ENCODE peak calls at places on chromosomes 2 and 18, in six cellular contexts. One of them, this sample, is unnamed.

GRCh38 chr2:223868005-223868404 is 30.6 kb upstream of the AP1S3 start:
- DNase-seq in HFFc6: no peak
- DNase-seq in fibroblast of pulmonary artery: no peak
- DNase-seq in breast epithelium: no peak
- DNase-seq in stomach: no peak
- DNase-seq in AG10803: no peak
- DNase-seq in this sample: no peak

GRCh38 chr18:13577091-13577697 is 149.2 kb downstream of the FAM210A start:
- DNase-seq in HFFc6: peak
- DNase-seq in fibroblast of pulmonary artery: peak
- DNase-seq in breast epithelium: no peak
- DNase-seq in stomach: no peak
- DNase-seq in AG10803: peak
- DNase-seq in this sample: no peak

GRCh38 chr2:150878347-150878746 is 383.3 kb downstream of the RBM43 start:
- DNase-seq in HFFc6: peak
- DNase-seq in fibroblast of pulmonary artery: peak
- DNase-seq in breast epithelium: no peak
- DNase-seq in stomach: no peak
- DNase-seq in AG10803: peak
- DNase-seq in this sample: no peak

GRCh38 chr2:235238537-235238936 is 255.3 kb upstream of the AGAP1 start:
- DNase-seq in HFFc6: no peak
- DNase-seq in fibroblast of pulmonary artery: peak
- DNase-seq in breast epithelium: no peak
- DNase-seq in stomach: peak
- DNase-seq in AG10803: peak
- DNase-seq in this sample: no peak

GRCh38 chr2:67970542-67970941 is 92.3 kb downstream of the C1D start:
- DNase-seq in HFFc6: no peak
- DNase-seq in fibroblast of pulmonary artery: no peak
- DNase-seq in breast epithelium: no peak
- DNase-seq in stomach: no peak
- DNase-seq in AG10803: no peak
- DNase-seq in this sample: no peak

GRCh38 chr2:95695613-95696012 is 103.8 kb downstream of the TRIM43 start:
- DNase-seq in HFFc6: no peak
- DNase-seq in fibroblast of pulmonary artery: peak
- DNase-seq in breast epithelium: no peak
- DNase-seq in stomach: no peak
- DNase-seq in AG10803: no peak
- DNase-seq in this sample: no peak

GRCh38 chr2:168439536-168439935 is 16.5 kb upstream of the CERS6 start:
- DNase-seq in HFFc6: no peak
- DNase-seq in fibroblast of pulmonary artery: peak
- DNase-seq in breast epithelium: no peak
- DNase-seq in stomach: no peak
- DNase-seq in AG10803: no peak
- DNase-seq in this sample: no peak

GRCh38 chr2:21004181-21004572 is 39.7 kb downstream of the APOB start:
- DNase-seq in HFFc6: no peak
- DNase-seq in fibroblast of pulmonary artery: no peak
- DNase-seq in breast epithelium: no peak
- DNase-seq in stomach: no peak
- DNase-seq in AG10803: no peak
- DNase-seq in this sample: no peak

GRCh38 chr2:7557376-7557775 is 640.2 kb downstream of the RNF144A start:
- DNase-seq in HFFc6: no peak
- DNase-seq in fibroblast of pulmonary artery: no peak
- DNase-seq in breast epithelium: no peak
- DNase-seq in stomach: no peak
- DNase-seq in AG10803: peak
- DNase-seq in this sample: no peak

GRCh38 chr2:24489942-24490673 is 946 bp upstream of the NCOA1 start:
- DNase-seq in HFFc6: no peak
- DNase-seq in fibroblast of pulmonary artery: peak
- DNase-seq in breast epithelium: no peak
- DNase-seq in stomach: no peak
- DNase-seq in AG10803: peak
- DNase-seq in this sample: no peak

GRCh38 chr2:85234879-85235278 is 92.9 kb downstream of the TGOLN2 start:
- DNase-seq in HFFc6: no peak
- DNase-seq in fibroblast of pulmonary artery: no peak
- DNase-seq in breast epithelium: no peak
- DNase-seq in stomach: no peak
- DNase-seq in AG10803: no peak
- DNase-seq in this sample: no peak

GRCh38 chr2:212537311-212538155 is 1.1 kb downstream of the ERBB4 start:
- DNase-seq in HFFc6: no peak
- DNase-seq in fibroblast of pulmonary artery: peak
- DNase-seq in breast epithelium: no peak
- DNase-seq in stomach: peak
- DNase-seq in AG10803: no peak
- DNase-seq in this sample: no peak

GRCh38 chr2:84454581-84454980 is 4.5 kb downstream of the SUCLG1 start:
- DNase-seq in HFFc6: no peak
- DNase-seq in fibroblast of pulmonary artery: no peak
- DNase-seq in breast epithelium: no peak
- DNase-seq in stomach: no peak
- DNase-seq in AG10803: no peak
- DNase-seq in this sample: no peak

GRCh38 chr2:240335061-240335460 is 100.4 kb upstream of the GPC1 start:
- DNase-seq in HFFc6: no peak
- DNase-seq in fibroblast of pulmonary artery: no peak
- DNase-seq in breast epithelium: no peak
- DNase-seq in stomach: no peak
- DNase-seq in AG10803: no peak
- DNase-seq in this sample: no peak

GRCh38 chr18:54187372-54187771 is 37.1 kb downstream of the MBD2 start:
- DNase-seq in HFFc6: no peak
- DNase-seq in fibroblast of pulmonary artery: no peak
- DNase-seq in breast epithelium: no peak
- DNase-seq in stomach: no peak
- DNase-seq in AG10803: no peak
- DNase-seq in this sample: no peak

GRCh38 chr2:123826729-123827271 is 198.3 kb upstream of the CNTNAP5 start:
- DNase-seq in HFFc6: no peak
- DNase-seq in fibroblast of pulmonary artery: no peak
- DNase-seq in breast epithelium: no peak
- DNase-seq in stomach: no peak
- DNase-seq in AG10803: no peak
- DNase-seq in this sample: no peak

GRCh38 chr2:129823044-129823443 is 156.4 kb upstream of the RAB6C start:
- DNase-seq in HFFc6: no peak
- DNase-seq in fibroblast of pulmonary artery: no peak
- DNase-seq in breast epithelium: no peak
- DNase-seq in stomach: no peak
- DNase-seq in AG10803: no peak
- DNase-seq in this sample: no peak

GRCh38 chr2:150020937-150021673 is 433.5 kb upstream of the MMADHC start:
- DNase-seq in HFFc6: no peak
- DNase-seq in fibroblast of pulmonary artery: no peak
- DNase-seq in breast epithelium: no peak
- DNase-seq in stomach: no peak
- DNase-seq in AG10803: no peak
- DNase-seq in this sample: no peak

GRCh38 chr2:105972226-105972625 is 221.9 kb downstream of the UXS1 start:
- DNase-seq in HFFc6: no peak
- DNase-seq in fibroblast of pulmonary artery: no peak
- DNase-seq in breast epithelium: no peak
- DNase-seq in stomach: no peak
- DNase-seq in AG10803: no peak
- DNase-seq in this sample: no peak

GRCh38 chr2:105974800-105975199 is 219.3 kb downstream of the UXS1 start:
- DNase-seq in HFFc6: no peak
- DNase-seq in fibroblast of pulmonary artery: no peak
- DNase-seq in breast epithelium: no peak
- DNase-seq in stomach: no peak
- DNase-seq in AG10803: no peak
- DNase-seq in this sample: no peak

GRCh38 chr2:105969552-105969951 is 224.5 kb downstream of the UXS1 start:
- DNase-seq in HFFc6: no peak
- DNase-seq in fibroblast of pulmonary artery: peak
- DNase-seq in breast epithelium: no peak
- DNase-seq in stomach: no peak
- DNase-seq in AG10803: no peak
- DNase-seq in this sample: no peak
- TF ChIP-seq CTCF in HFFc6: peak
- TF ChIP-seq CTCF in fibroblast of pulmonary artery: peak
- TF ChIP-seq CTCF in breast epithelium: no peak
- TF ChIP-seq CTCF in stomach: no peak
- TF ChIP-seq CTCF in AG10803: peak
- TF ChIP-seq CTCF in this sample: peak

GRCh38 chr2:230924470-230925341 is at the start of gene GPR55:
- DNase-seq in HFFc6: no peak
- DNase-seq in fibroblast of pulmonary artery: no peak
- DNase-seq in breast epithelium: no peak
- DNase-seq in stomach: peak
- DNase-seq in AG10803: no peak
- DNase-seq in this sample: no peak
- TF ChIP-seq CTCF in HFFc6: peak
- TF ChIP-seq CTCF in fibroblast of pulmonary artery: no peak
- TF ChIP-seq CTCF in breast epithelium: no peak
- TF ChIP-seq CTCF in stomach: peak
- TF ChIP-seq CTCF in AG10803: no peak
- TF ChIP-seq CTCF in this sample: peak

DNA sequence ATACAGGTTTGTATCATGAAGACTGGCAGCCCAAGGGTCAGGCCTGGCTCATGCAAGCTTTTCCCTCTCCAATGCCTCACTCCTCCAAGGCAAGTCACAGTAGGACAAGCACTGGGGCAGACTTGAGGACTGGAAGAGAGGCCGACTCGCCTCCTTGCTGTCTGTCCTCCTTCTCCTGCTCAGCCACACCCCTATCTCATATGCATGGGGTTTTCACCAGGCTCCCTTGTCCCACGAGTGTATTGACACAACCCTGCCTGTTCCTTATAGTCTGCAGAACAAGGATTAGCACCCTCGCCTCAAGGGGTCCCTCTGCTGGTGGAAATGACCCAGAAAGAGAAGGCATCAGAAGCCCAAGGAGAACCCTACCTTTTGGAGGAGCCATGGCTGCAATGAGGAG is 223.7 kb downstream of the SOX11 start:
- DNase-seq in HFFc6: no peak
- DNase-seq in fibroblast of pulmonary artery: no peak
- DNase-seq in breast epithelium: no peak
- DNase-seq in stomach: peak
- DNase-seq in AG10803: peak
- DNase-seq in this sample: no peak
- TF ChIP-seq CTCF in HFFc6: no peak
- TF ChIP-seq CTCF in fibroblast of pulmonary artery: no peak
- TF ChIP-seq CTCF in breast epithelium: peak
- TF ChIP-seq CTCF in stomach: peak
- TF ChIP-seq CTCF in AG10803: peak
- TF ChIP-seq CTCF in this sample: peak

GRCh38 chr2:66464930-66465637 is 30.2 kb downstream of the MEIS1 start:
- DNase-seq in HFFc6: no peak
- DNase-seq in fibroblast of pulmonary artery: no peak
- DNase-seq in breast epithelium: no peak
- DNase-seq in stomach: no peak
- DNase-seq in AG10803: no peak
- DNase-seq in this sample: no peak
- TF ChIP-seq CTCF in HFFc6: no peak
- TF ChIP-seq CTCF in fibroblast of pulmonary artery: no peak
- TF ChIP-seq CTCF in breast epithelium: no peak
- TF ChIP-seq CTCF in stomach: no peak
- TF ChIP-seq CTCF in AG10803: no peak
- TF ChIP-seq CTCF in this sample: no peak

GRCh38 chr2:218607436-218608115 is at the start of gene PLCD4:
- DNase-seq in HFFc6: peak
- DNase-seq in fibroblast of pulmonary artery: peak
- DNase-seq in breast epithelium: no peak
- DNase-seq in stomach: no peak
- DNase-seq in AG10803: peak
- DNase-seq in this sample: peak
- TF ChIP-seq CTCF in HFFc6: no peak
- TF ChIP-seq CTCF in fibroblast of pulmonary artery: peak
- TF ChIP-seq CTCF in breast epithelium: no peak
- TF ChIP-seq CTCF in stomach: no peak
- TF ChIP-seq CTCF in AG10803: peak
- TF ChIP-seq CTCF in this sample: no peak

GRCh38 chr18:31611511-31611910 is 19.8 kb downstream of the TTR start:
- DNase-seq in HFFc6: no peak
- DNase-seq in fibroblast of pulmonary artery: no peak
- DNase-seq in breast epithelium: no peak
- DNase-seq in stomach: no peak
- DNase-seq in AG10803: no peak
- DNase-seq in this sample: no peak

GRCh38 chr18:31614044-31614443 is 22.4 kb downstream of the TTR start:
- DNase-seq in HFFc6: no peak
- DNase-seq in fibroblast of pulmonary artery: no peak
- DNase-seq in breast epithelium: no peak
- DNase-seq in stomach: no peak
- DNase-seq in AG10803: no peak
- DNase-seq in this sample: no peak

GRCh38 chr18:31612124-31612523 is 20.4 kb downstream of the TTR start:
- DNase-seq in HFFc6: no peak
- DNase-seq in fibroblast of pulmonary artery: no peak
- DNase-seq in breast epithelium: no peak
- DNase-seq in stomach: no peak
- DNase-seq in AG10803: no peak
- DNase-seq in this sample: no peak

GRCh38 chr18:31609886-31610646 is 18.4 kb downstream of the TTR start:
- DNase-seq in HFFc6: no peak
- DNase-seq in fibroblast of pulmonary artery: no peak
- DNase-seq in breast epithelium: no peak
- DNase-seq in stomach: no peak
- DNase-seq in AG10803: no peak
- DNase-seq in this sample: no peak

DNA sequence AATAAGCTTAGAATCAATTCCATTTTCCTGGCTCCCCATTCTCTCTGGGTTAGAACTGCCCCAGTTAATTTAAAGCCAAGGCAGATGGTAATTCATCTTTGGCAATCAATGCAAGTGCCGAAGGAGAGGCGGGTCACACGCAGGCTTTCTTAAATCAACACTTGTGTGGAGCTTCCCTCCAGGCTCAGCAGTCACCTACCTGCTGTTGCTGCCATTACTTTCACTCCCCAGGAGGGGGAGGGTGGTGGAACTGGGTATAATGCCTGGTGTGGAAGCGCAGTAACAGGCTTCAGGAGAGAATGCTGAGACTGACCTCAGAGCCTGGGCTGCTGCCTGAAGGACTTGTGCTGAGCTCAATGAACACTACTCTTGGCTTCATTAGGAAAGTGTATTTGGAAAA is 19.2 kb downstream of the TTR start:
- DNase-seq in HFFc6: no peak
- DNase-seq in fibroblast of pulmonary artery: peak
- DNase-seq in breast epithelium: no peak
- DNase-seq in stomach: peak
- DNase-seq in AG10803: no peak
- DNase-seq in this sample: no peak
- TF ChIP-seq CTCF in HFFc6: no peak
- TF ChIP-seq CTCF in fibroblast of pulmonary artery: peak
- TF ChIP-seq CTCF in breast epithelium: no peak
- TF ChIP-seq CTCF in stomach: peak
- TF ChIP-seq CTCF in AG10803: no peak
- TF ChIP-seq CTCF in this sample: no peak